ENCODE peak calls at places on chromosome 16, in seven cellular contexts. W is MM.1S; L is keratinocyte; Z is NCI-H345; V is effector CD4-positive, alpha-beta T cell; Q is HepG2; B is KG1. H is an unnamed sample.

GRCh38 chr16:14658063-14658462 is 25.3 kb downstream of the BFAR start:
- DNase-seq in Q (no peak), W (peak; percentile 66), V (no peak), B (no peak), Z (no peak), L (no peak), H (no peak)

GRCh38 chr16:974001-974601 is 3.3 kb upstream of the LMF1 start:
- DNase-seq in Q (no peak), B (no peak), L (no peak), Z (no peak), V (no peak), W (peak; percentile 63), H (no peak)

GRCh38 chr16:80825365-80825758 is 21.0 kb upstream of the CDYL2 start:
- DNase-seq in Z (no peak), Q (no peak), V (no peak), L (no peak), B (no peak), W (no peak), H (no peak)

GRCh38 chr16:12314786-12315185 is 338.3 kb downstream of the SNX29 start:
- DNase-seq in V (no peak), W (no peak), Q (no peak), Z (no peak), L (peak; percentile 33), B (no peak), H (no peak)

GRCh38 chr16:85169333-85170065 is 57.2 kb upstream of the CIBAR2 start:
- DNase-seq in B (no peak), V (no peak), L (no peak), Z (no peak), Q (no peak), W (no peak), H (no peak)

GRCh38 chr16:11259288-11259621 is 3.3 kb upstream of the SOCS1 start:
- DNase-seq in Z (no peak), L (no peak), V (no peak), Q (no peak), W (no peak), B (no peak), H (no peak)

GRCh38 chr16:4358831-4359561 is 7.9 kb upstream of the PAM16 start:
- DNase-seq in W (no peak), Z (peak; percentile 14), L (no peak), V (peak; percentile 58), B (no peak), Q (peak; percentile 53), H (peak; percentile 51)

GRCh38 chr16:84514874-84515835 is 10.7 kb upstream of the MEAK7 start:
- DNase-seq in L (no peak), W (peak; percentile 85), Z (peak; percentile 51), B (peak; percentile 23), V (peak; percentile 74), Q (peak; percentile 85), H (peak; percentile 53)

GRCh38 chr16:30065112-30065942 is at the start of gene ALDOA:
- DNase-seq in Q (peak; percentile 96), V (peak; percentile 90), Z (peak; percentile 99), L (peak; percentile 79), W (peak; percentile 97), B (peak; percentile 94), H (peak; percentile 92)

GRCh38 chr16:1300664-1301476 is 8.6 kb upstream of the UBE2I start:
- DNase-seq in L (no peak), Q (peak; percentile 55), V (peak; percentile 61), B (no peak), Z (peak; percentile 28), W (peak; percentile 56), H (peak; percentile 64)

GRCh38 chr16:78493573-78493972 is 394.1 kb downstream of the WWOX start:
- DNase-seq in W (no peak), B (no peak), V (no peak), Z (no peak), L (no peak), Q (no peak), H (no peak)

GRCh38 chr16:89502319-89502843 is 5.8 kb upstream of the SPG7 start:
- DNase-seq in Z (no peak), L (peak; percentile 90), Q (peak; percentile 70), B (no peak), V (no peak), W (no peak), H (no peak)

GRCh38 chr16:29820271-29820701 is at the start of gene MVP:
- DNase-seq in Z (peak; percentile 68), L (no peak), V (no peak), B (no peak), W (peak; percentile 78), Q (no peak), H (no peak)

GRCh38 chr16:21950782-21951521 is 2.2 kb upstream of the UQCRC2 start:
- DNase-seq in L (no peak), W (peak; percentile 14), Z (no peak), Q (peak; percentile 54), B (no peak), V (no peak), H (peak; percentile 17)

GRCh38 chr16:31715915-31716314 is 157.7 kb upstream of the ZNF267 start:
- DNase-seq in L (no peak), Z (no peak), V (no peak), W (no peak), Q (no peak), B (no peak), H (no peak)

GRCh38 chr16:85902366-85903155 is 3.6 kb downstream of the IRF8 start:
- DNase-seq in Q (no peak), Z (no peak), L (no peak), B (no peak), W (peak; percentile 93), V (no peak), H (peak; percentile 45)

GRCh38 chr16:67326472-67327309 is at the start of the genes KCTD19 and LRRC36:
- DNase-seq in W (no peak), V (peak; percentile 13), Q (peak; percentile 70), B (no peak), Z (peak; percentile 57), L (no peak), H (peak; percentile 8)

GRCh38 chr16:75238853-75239371 is 12.5 kb downstream of the BCAR1 start:
- DNase-seq in L (no peak), B (no peak), Z (no peak), Q (peak; percentile 53), W (no peak), V (no peak), H (no peak)

GRCh38 chr16:2465653-2466415 is 5.3 kb upstream of the NTN3 start:
- DNase-seq in L (no peak), V (no peak), Z (peak; percentile 26), W (no peak), B (no peak), Q (no peak), H (no peak)

GRCh38 chr16:88810868-88811599 is 694 bp downstream of the APRT start:
- DNase-seq in V (peak; percentile 52), Q (peak; percentile 73), L (no peak), W (peak; percentile 63), B (peak; percentile 82), Z (peak; percentile 79), H (peak; percentile 60)